ENCODE peak calls at places on chromosome 11, in eight cellular contexts. H, B, F, Y, L, V, O and M are unnamed samples.

GRCh38 chr11:32434387-32435151 is 770 bp downstream of the WT1 start:
- DNase-seq in H (no peak), B (no peak), F (no peak), Y (no peak), L (peak; percentile 86), V (peak; percentile 5), O (peak; percentile 85), M (no peak)

GRCh38 chr11:84212467-84213390 is 926.6 kb upstream of the CCDC90B start:
- DNase-seq in H (no peak), B (no peak), F (no peak), Y (no peak), L (no peak), V (peak; percentile 27), O (peak; percentile 39), M (no peak)

GRCh38 chr11:106063009-106063408 is 14.1 kb downstream of the KBTBD3 start:
- DNase-seq in H (no peak), B (no peak), F (no peak), Y (no peak), L (no peak), V (no peak), O (no peak), M (no peak)

GRCh38 chr11:115306703-115307102 is 197.5 kb downstream of the CADM1 start:
- DNase-seq in H (no peak), B (no peak), F (no peak), Y (no peak), L (no peak), V (no peak), O (no peak), M (no peak)

GRCh38 chr11:46391578-46392420 is at the start of gene CHRM4:
- DNase-seq in H (peak; percentile 43), B (no peak), F (no peak), Y (peak; percentile 53), L (peak; percentile 82), V (peak; percentile 24), O (peak; percentile 89), M (no peak)

GRCh38 chr11:3132271-3132781 is 32.8 kb downstream of the OSBPL5 start:
- DNase-seq in H (peak; percentile 4), B (no peak), F (no peak), Y (peak; percentile 46), L (no peak), V (no peak), O (no peak), M (peak; percentile 57)

GRCh38 chr11:73141031-73141308 is 1.1 kb downstream of the FCHSD2 start:
- DNase-seq in H (no peak), B (no peak), F (peak; percentile 90), Y (no peak), L (no peak), V (no peak), O (peak; percentile 73), M (peak; percentile 72)

GRCh38 chr11:12503886-12504285 is 126.5 kb downstream of the PARVA start:
- DNase-seq in H (no peak), B (no peak), F (no peak), Y (no peak), L (peak; percentile 34), V (no peak), O (no peak), M (no peak)

GRCh38 chr11:69287968-69288882 is 5.7 kb upstream of the MYEOV start:
- DNase-seq in H (peak; percentile 91), B (peak; percentile 68), F (no peak), Y (no peak), L (no peak), V (peak; percentile 62), O (no peak), M (no peak)

GRCh38 chr11:729492-730074 is 17.7 kb upstream of the TALDO1 start:
- DNase-seq in H (no peak), B (no peak), F (no peak), Y (no peak), L (no peak), V (peak; percentile 82), O (peak; percentile 71), M (no peak)

GRCh38 chr11:126416542-126417090 is 61.1 kb downstream of the ST3GAL4 start:
- DNase-seq in H (peak; percentile 90), B (peak; percentile 88), F (peak; percentile 95), Y (peak; percentile 96), L (peak; percentile 63), V (no peak), O (peak; percentile 95), M (peak; percentile 93)

GRCh38 chr11:78313898-78314297 is 103.7 kb downstream of the GAB2 start:
- DNase-seq in H (peak; percentile 30), B (no peak), F (no peak), Y (no peak), L (no peak), V (no peak), O (no peak), M (no peak)

GRCh38 chr11:29801561-29801960 is 215.3 kb downstream of the KCNA4 start:
- DNase-seq in H (no peak), B (no peak), F (no peak), Y (no peak), L (no peak), V (no peak), O (no peak), M (no peak)

GRCh38 chr11:121711236-121711635 is 258.5 kb upstream of the SORL1-AS1 start:
- DNase-seq in H (no peak), B (no peak), F (no peak), Y (no peak), L (no peak), V (peak; percentile 83), O (no peak), M (no peak)

GRCh38 chr11:16924826-16925494 is 89.3 kb downstream of the PLEKHA7 start:
- DNase-seq in H (peak; percentile 89), B (peak; percentile 86), F (no peak), Y (peak; percentile 74), L (peak; percentile 76), V (peak; percentile 78), O (peak; percentile 79), M (peak; percentile 71)

GRCh38 chr11:85459304-85459703 is 167.8 kb downstream of the DLG2 start:
- DNase-seq in H (no peak), B (no peak), F (no peak), Y (no peak), L (no peak), V (no peak), O (no peak), M (no peak)

GRCh38 chr11:118521892-118522311 is 5.4 kb upstream of the TTC36 start:
- DNase-seq in H (no peak), B (no peak), F (no peak), Y (no peak), L (no peak), V (no peak), O (no peak), M (no peak)

GRCh38 chr11:125514336-125515101 is 18.5 kb upstream of the FEZ1 start:
- DNase-seq in H (peak; percentile 41), B (peak; percentile 32), F (no peak), Y (no peak), L (no peak), V (no peak), O (no peak), M (no peak)

GRCh38 chr11:16758382-16759024 is 20.1 kb downstream of the C11orf58 start:
- DNase-seq in H (no peak), B (no peak), F (no peak), Y (no peak), L (no peak), V (no peak), O (no peak), M (no peak)

GRCh38 chr11:104967493-104968364 is 645 bp downstream of the CASP4 start:
- DNase-seq in H (no peak), B (no peak), F (no peak), Y (no peak), L (no peak), V (no peak), O (no peak), M (no peak)

GRCh38 chr11:45907911-45908370 is 870 bp upstream of the FREY1 start:
- DNase-seq in H (no peak), B (peak; percentile 55), F (no peak), Y (peak; percentile 78), L (no peak), V (no peak), O (no peak), M (no peak)

GRCh38 chr11:86089659-86090058 is 20.8 kb upstream of the PICALM start:
- DNase-seq in H (no peak), B (no peak), F (no peak), Y (no peak), L (no peak), V (no peak), O (no peak), M (no peak)

GRCh38 chr11:3088806-3089205 is 31.6 kb upstream of the CARS1 start:
- DNase-seq in H (no peak), B (no peak), F (no peak), Y (no peak), L (no peak), V (no peak), O (peak; percentile 63), M (no peak)

GRCh38 chr11:126280595-126280994 is 2.3 kb upstream of the TIRAP start:
- DNase-seq in H (no peak), B (no peak), F (no peak), Y (peak; percentile 68), L (no peak), V (no peak), O (no peak), M (no peak)

GRCh38 chr11:79708319-79708928 is 267.6 kb upstream of the TENM4 start:
- DNase-seq in H (peak; percentile 13), B (no peak), F (no peak), Y (no peak), L (peak; percentile 51), V (peak; percentile 53), O (no peak), M (no peak)

GRCh38 chr11:128551641-128552335 is 35.6 kb downstream of the ETS1 start:
- DNase-seq in H (no peak), B (no peak), F (peak; percentile 88), Y (no peak), L (no peak), V (no peak), O (no peak), M (no peak)
- TF ChIP-seq POLR2A in H (no peak), B (no peak), F (no peak), Y (no peak), L (no peak), V (no peak), O (no peak), M (no peak)

DNA sequence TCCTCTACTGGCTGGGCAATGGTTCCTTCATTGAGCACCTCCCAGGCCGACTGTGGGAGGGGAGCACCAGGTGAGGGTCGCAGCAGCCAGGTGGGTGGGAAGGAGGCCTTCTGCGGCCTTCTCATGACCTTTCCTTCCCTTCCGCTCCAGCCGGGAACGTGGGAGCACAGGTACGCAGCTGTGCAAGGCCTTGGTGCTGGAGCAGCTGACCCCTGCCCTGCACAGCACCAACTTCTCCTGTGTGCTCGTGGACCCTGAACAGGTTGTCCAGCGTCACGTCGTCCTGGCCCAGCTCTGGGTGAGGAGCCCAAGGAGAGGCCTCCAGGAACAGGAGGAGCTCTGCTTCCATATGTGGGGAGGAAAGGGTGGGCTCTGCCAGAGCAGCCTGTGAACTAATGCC is 2.5 kb downstream of the IL18BP start:
- DNase-seq in H (no peak), B (no peak), F (no peak), Y (peak; percentile 64), L (no peak), V (no peak), O (peak; percentile 54), M (peak; percentile 61)
- TF ChIP-seq POLR2AphosphoS5 in H (no peak), B (no peak), F (no peak), Y (no peak), L (peak; percentile 66), V (no peak), O (no peak), M (no peak)

GRCh38 chr11:50298182-50298988 is 265.7 kb downstream of the OR4C45 start:
- DNase-seq in H (no peak), B (no peak), F (no peak), Y (no peak), L (no peak), V (no peak), O (peak; percentile 83), M (no peak)
- TF ChIP-seq EP300 in H (no peak), B (no peak), F (no peak), Y (no peak), L (no peak), V (no peak), O (no peak), M (no peak)

GRCh38 chr11:31369348-31370329 is at the start of the genes DCDC1 and DNAJC24:
- DNase-seq in H (peak; percentile 93), B (peak; percentile 93), F (peak; percentile 97), Y (peak; percentile 93), L (peak; percentile 94), V (peak; percentile 91), O (peak; percentile 96), M (peak; percentile 94)
- TF ChIP-seq POLR2A in H (peak; percentile 56), B (no peak), F (no peak), Y (peak; percentile 11), L (peak; percentile 92), V (peak; percentile 85), O (peak; percentile 61), M (no peak)